ENCODE peak calls at places on chromosome 4, in six cellular contexts. One of them, this sample, is unnamed.

GRCh38 chr4:186189656-186190055 is 1.7 kb upstream of the CYP4V2 start:
- DNase-seq in WTC11: no peak
- DNase-seq in left lung: no peak
- DNase-seq in C1 segment of cervical spinal cord: no peak
- DNase-seq in lung microvascular endothelial cell: no peak
- DNase-seq in type B pancreatic cell: no peak
- DNase-seq in this sample: no peak

GRCh38 chr4:123554819-123555499 is 158.4 kb downstream of the SPRY1 start:
- DNase-seq in left lung: no peak
- DNase-seq in type B pancreatic cell: no peak
- DNase-seq in WTC11: no peak
- DNase-seq in lung microvascular endothelial cell: peak
- DNase-seq in C1 segment of cervical spinal cord: no peak
- DNase-seq in this sample: no peak

GRCh38 chr4:150237110-150237852 is 159.0 kb downstream of the DCLK2 start:
- DNase-seq in WTC11: no peak
- DNase-seq in type B pancreatic cell: no peak
- DNase-seq in lung microvascular endothelial cell: peak
- DNase-seq in C1 segment of cervical spinal cord: no peak
- DNase-seq in left lung: no peak
- DNase-seq in this sample: no peak

GRCh38 chr4:182918791-182919302 is 1.7 kb upstream of the DCTD start:
- DNase-seq in C1 segment of cervical spinal cord: no peak
- DNase-seq in left lung: no peak
- DNase-seq in WTC11: no peak
- DNase-seq in lung microvascular endothelial cell: no peak
- DNase-seq in type B pancreatic cell: no peak
- DNase-seq in this sample: no peak

GRCh38 chr4:149120331-149121014 is 678.3 kb upstream of the NR3C2 start:
- DNase-seq in type B pancreatic cell: no peak
- DNase-seq in lung microvascular endothelial cell: peak
- DNase-seq in left lung: no peak
- DNase-seq in C1 segment of cervical spinal cord: no peak
- DNase-seq in WTC11: no peak
- DNase-seq in this sample: no peak

GRCh38 chr4:165905405-165906027 is 32.5 kb downstream of the TLL1 start:
- DNase-seq in type B pancreatic cell: no peak
- DNase-seq in left lung: no peak
- DNase-seq in lung microvascular endothelial cell: peak
- DNase-seq in C1 segment of cervical spinal cord: no peak
- DNase-seq in WTC11: no peak
- DNase-seq in this sample: no peak

GRCh38 chr4:56704074-56704473 is 23.0 kb upstream of the HOPX start:
- DNase-seq in C1 segment of cervical spinal cord: no peak
- DNase-seq in lung microvascular endothelial cell: no peak
- DNase-seq in type B pancreatic cell: no peak
- DNase-seq in WTC11: no peak
- DNase-seq in left lung: no peak
- DNase-seq in this sample: no peak

GRCh38 chr4:9898596-9899345 is 117.3 kb downstream of the DRD5 start:
- DNase-seq in WTC11: peak
- DNase-seq in C1 segment of cervical spinal cord: no peak
- DNase-seq in type B pancreatic cell: no peak
- DNase-seq in left lung: no peak
- DNase-seq in lung microvascular endothelial cell: peak
- DNase-seq in this sample: no peak

GRCh38 chr4:18980516-18981233 is 959.1 kb upstream of the LCORL start:
- DNase-seq in lung microvascular endothelial cell: no peak
- DNase-seq in type B pancreatic cell: no peak
- DNase-seq in left lung: no peak
- DNase-seq in WTC11: no peak
- DNase-seq in C1 segment of cervical spinal cord: no peak
- DNase-seq in this sample: no peak

GRCh38 chr4:30789219-30789671 is 69.1 kb downstream of the PCDH7 start:
- DNase-seq in type B pancreatic cell: no peak
- DNase-seq in WTC11: no peak
- DNase-seq in left lung: no peak
- DNase-seq in lung microvascular endothelial cell: no peak
- DNase-seq in C1 segment of cervical spinal cord: no peak
- DNase-seq in this sample: no peak

GRCh38 chr4:31442236-31442635 is 722.1 kb downstream of the PCDH7 start:
- DNase-seq in left lung: no peak
- DNase-seq in WTC11: peak
- DNase-seq in type B pancreatic cell: no peak
- DNase-seq in C1 segment of cervical spinal cord: no peak
- DNase-seq in lung microvascular endothelial cell: no peak
- DNase-seq in this sample: no peak

GRCh38 chr4:141449927-141450326 is 186.5 kb upstream of the IL15 start:
- DNase-seq in type B pancreatic cell: no peak
- DNase-seq in lung microvascular endothelial cell: no peak
- DNase-seq in WTC11: no peak
- DNase-seq in left lung: no peak
- DNase-seq in C1 segment of cervical spinal cord: no peak
- DNase-seq in this sample: no peak

GRCh38 chr4:81454498-81454897 is 17.2 kb downstream of the RASGEF1B start:
- DNase-seq in C1 segment of cervical spinal cord: no peak
- DNase-seq in left lung: no peak
- DNase-seq in lung microvascular endothelial cell: no peak
- DNase-seq in WTC11: no peak
- DNase-seq in type B pancreatic cell: no peak
- DNase-seq in this sample: no peak

GRCh38 chr4:74659576-74660411 is 134.5 kb downstream of the BTC start:
- DNase-seq in left lung: no peak
- DNase-seq in type B pancreatic cell: no peak
- DNase-seq in lung microvascular endothelial cell: peak
- DNase-seq in WTC11: no peak
- DNase-seq in C1 segment of cervical spinal cord: no peak
- DNase-seq in this sample: no peak

GRCh38 chr4:105135746-105136145 is 10.9 kb upstream of the TET2 start:
- DNase-seq in left lung: no peak
- DNase-seq in WTC11: no peak
- DNase-seq in type B pancreatic cell: no peak
- DNase-seq in lung microvascular endothelial cell: no peak
- DNase-seq in C1 segment of cervical spinal cord: no peak
- DNase-seq in this sample: no peak

GRCh38 chr4:8140915-8141314 is 17.7 kb downstream of the ABLIM2 start:
- DNase-seq in type B pancreatic cell: no peak
- DNase-seq in lung microvascular endothelial cell: no peak
- DNase-seq in C1 segment of cervical spinal cord: no peak
- DNase-seq in left lung: peak
- DNase-seq in WTC11: no peak
- DNase-seq in this sample: no peak

GRCh38 chr4:174181827-174182226 is 101.6 kb downstream of the FBXO8 start:
- DNase-seq in type B pancreatic cell: no peak
- DNase-seq in lung microvascular endothelial cell: no peak
- DNase-seq in left lung: no peak
- DNase-seq in C1 segment of cervical spinal cord: no peak
- DNase-seq in WTC11: no peak
- DNase-seq in this sample: no peak

GRCh38 chr4:115969756-115970155 is 856.3 kb upstream of the NDST4 start:
- DNase-seq in type B pancreatic cell: no peak
- DNase-seq in lung microvascular endothelial cell: no peak
- DNase-seq in left lung: no peak
- DNase-seq in WTC11: peak
- DNase-seq in C1 segment of cervical spinal cord: no peak
- DNase-seq in this sample: no peak

GRCh38 chr4:38099908-38100407 is 139.8 kb downstream of the PTTG2 start:
- DNase-seq in C1 segment of cervical spinal cord: no peak
- DNase-seq in WTC11: no peak
- DNase-seq in lung microvascular endothelial cell: peak
- DNase-seq in left lung: no peak
- DNase-seq in type B pancreatic cell: no peak
- DNase-seq in this sample: no peak

GRCh38 chr4:88382621-88383020 is 4.0 kb downstream of the HERC6 start:
- DNase-seq in left lung: no peak
- DNase-seq in WTC11: no peak
- DNase-seq in lung microvascular endothelial cell: peak
- DNase-seq in type B pancreatic cell: no peak
- DNase-seq in C1 segment of cervical spinal cord: no peak
- DNase-seq in this sample: no peak

GRCh38 chr4:152967942-152968341 is 31.8 kb downstream of the FHDC1 start:
- DNase-seq in lung microvascular endothelial cell: no peak
- DNase-seq in C1 segment of cervical spinal cord: no peak
- DNase-seq in left lung: no peak
- DNase-seq in type B pancreatic cell: no peak
- DNase-seq in WTC11: no peak
- DNase-seq in this sample: no peak

GRCh38 chr4:41622816-41623215 is 84.9 kb downstream of the LIMCH1 start:
- DNase-seq in type B pancreatic cell: no peak
- DNase-seq in C1 segment of cervical spinal cord: peak
- DNase-seq in WTC11: no peak
- DNase-seq in lung microvascular endothelial cell: no peak
- DNase-seq in left lung: no peak
- DNase-seq in this sample: no peak

GRCh38 chr4:15013585-15013984 is 11.3 kb downstream of the CPEB2 start:
- DNase-seq in lung microvascular endothelial cell: no peak
- DNase-seq in C1 segment of cervical spinal cord: no peak
- DNase-seq in WTC11: no peak
- DNase-seq in left lung: no peak
- DNase-seq in type B pancreatic cell: no peak
- DNase-seq in this sample: no peak

This sample was measured in SK-N-DZ.